ENCODE peak calls at places on chromosome 14, in seven cellular contexts. A is psoas muscle; O is CD4-positive, alpha-beta T cell; E is BJ; J is CD8-positive, alpha-beta memory T cell; B is PC-9; W is astrocyte. I is an unnamed sample.

GRCh38 chr14:77314043-77314442 is 6.6 kb downstream of the POMT2 start:
- DNase-seq in B (no peak), J (no peak), W (peak; percentile 43), E (peak; percentile 97), O (no peak), A (no peak), I (no peak)

GRCh38 chr14:51552275-51552674 is 99.4 kb upstream of the FRMD6 start:
- DNase-seq in W (no peak), J (no peak), E (no peak), A (no peak), B (no peak), O (no peak), I (no peak)

GRCh38 chr14:44639986-44640385 is 132.9 kb upstream of the FSCB start:
- DNase-seq in E (no peak), B (no peak), W (no peak), A (no peak), O (no peak), J (no peak), I (no peak)

GRCh38 chr14:104703269-104703668 is 13.9 kb downstream of the INF2 start:
- DNase-seq in O (no peak), J (no peak), B (no peak), A (no peak), W (no peak), E (no peak), I (no peak)

GRCh38 chr14:58430156-58430555 is 2.6 kb downstream of the KIAA0586 start:
- DNase-seq in J (no peak), B (no peak), W (peak; percentile 63), O (no peak), E (peak; percentile 0), A (no peak), I (no peak)

GRCh38 chr14:100860556-100861187 is 34.8 kb downstream of the MEG3 start:
- DNase-seq in E (no peak), J (no peak), A (peak; percentile 34), W (no peak), B (no peak), O (no peak), I (no peak)

GRCh38 chr14:35365130-35366047 is 39.2 kb downstream of the NFKBIA start:
- DNase-seq in W (peak; percentile 89), B (peak; percentile 56), A (peak; percentile 75), E (peak; percentile 61), O (peak; percentile 18), J (no peak), I (peak; percentile 64)

GRCh38 chr14:101246894-101247853 is 314.1 kb upstream of the DIO3 start:
- DNase-seq in W (no peak), B (no peak), O (no peak), A (peak; percentile 26), E (no peak), J (no peak), I (no peak)

GRCh38 chr14:35459779-35460178 is 55.2 kb upstream of the NFKBIA start:
- DNase-seq in O (no peak), E (no peak), W (no peak), J (no peak), B (no peak), A (no peak), I (no peak)

GRCh38 chr14:85576848-85577541 is 47.1 kb downstream of the FLRT2 start:
- DNase-seq in W (peak; percentile 30), E (no peak), B (no peak), J (no peak), A (no peak), O (no peak), I (no peak)

GRCh38 chr14:69657961-69658360 is 46.6 kb downstream of the SUSD6 start:
- DNase-seq in E (no peak), O (no peak), W (peak; percentile 75), B (peak; percentile 84), J (no peak), A (no peak), I (no peak)

GRCh38 chr14:72646861-72647528 is 246.9 kb downstream of the DPF3 start:
- DNase-seq in B (no peak), E (no peak), O (no peak), A (no peak), W (peak; percentile 90), J (no peak), I (no peak)

GRCh38 chr14:103057372-103058208 is at the start of gene CDC42BPB:
- DNase-seq in W (peak; percentile 80), B (peak; percentile 100), J (peak; percentile 47), O (peak; percentile 40), A (peak; percentile 95), E (peak; percentile 54), I (peak; percentile 73)

GRCh38 chr14:54090274-54090673 is 133.6 kb upstream of the BMP4 start:
- DNase-seq in W (no peak), E (no peak), J (no peak), A (no peak), O (no peak), B (no peak), I (no peak)

GRCh38 chr14:93906341-93907329 is 20.5 kb upstream of the FAM181A start:
- DNase-seq in W (no peak), B (peak; percentile 2), E (no peak), O (peak; percentile 13), A (no peak), J (peak; percentile 21), I (peak; percentile 40)

GRCh38 chr14:51653096-51653814 is 1.5 kb downstream of the FRMD6 start:
- DNase-seq in O (no peak), E (peak; percentile 46), W (peak; percentile 82), A (no peak), J (no peak), B (peak; percentile 7), I (no peak)

GRCh38 chr14:103057028-103057371 is 349 bp downstream of the CDC42BPB start:
- DNase-seq in E (no peak), O (no peak), J (no peak), A (peak; percentile 67), B (no peak), W (no peak), I (no peak)

GRCh38 chr14:30988509-30988908 is 36.9 kb upstream of the AP4S1 start:
- DNase-seq in O (no peak), A (no peak), B (no peak), E (no peak), W (peak; percentile 54), J (no peak), I (no peak)

GRCh38 chr14:96940009-96940408 is 142.8 kb downstream of the VRK1 start:
- DNase-seq in O (no peak), E (no peak), W (no peak), J (no peak), B (peak; percentile 1), A (no peak), I (no peak)

GRCh38 chr14:50173891-50174290 is 57.5 kb downstream of the SOS2 start:
- DNase-seq in J (no peak), B (no peak), E (no peak), O (no peak), W (peak; percentile 36), A (no peak), I (no peak)

GRCh38 chr14:35353409-35354172 is 51.0 kb downstream of the NFKBIA start:
- DNase-seq in E (no peak), B (no peak), O (no peak), W (no peak), J (no peak), A (peak; percentile 8), I (no peak)

GRCh38 chr14:62943202-62943601 is 102.1 kb downstream of the KCNH5 start:
- DNase-seq in B (no peak), O (no peak), E (no peak), A (no peak), W (peak; percentile 26), J (no peak), I (no peak)

GRCh38 chr14:69506241-69506595 is 21.7 kb downstream of the PLEKHD1 start:
- DNase-seq in A (no peak), W (no peak), B (no peak), E (no peak), J (no peak), O (no peak), I (no peak)

GRCh38 chr14:44029933-44030332 is 477.1 kb downstream of the FSCB start:
- DNase-seq in B (no peak), W (no peak), A (no peak), E (no peak), O (no peak), J (no peak), I (no peak)

GRCh38 chr14:73783107-73783727 is 68.4 kb upstream of the PTGR2 start:
- DNase-seq in B (no peak), E (no peak), O (no peak), J (no peak), A (no peak), W (no peak), I (no peak)

GRCh38 chr14:75342762-75343599 is 64.4 kb downstream of the FOS start:
- DNase-seq in J (no peak), A (no peak), E (no peak), B (no peak), W (no peak), O (no peak), I (no peak)
- H3K27me3 ChIP-seq in J (no peaks in the 10 kb centered on the region), A (no peaks in the 10 kb centered on the region), E (peaks cover 7% of the 10 kb centered on the region), B (no peaks in the 10 kb centered on the region), W (no peaks in the 10 kb centered on the region), O (no peaks in the 10 kb centered on the region), I (no peaks in the 10 kb centered on the region)

DNA sequence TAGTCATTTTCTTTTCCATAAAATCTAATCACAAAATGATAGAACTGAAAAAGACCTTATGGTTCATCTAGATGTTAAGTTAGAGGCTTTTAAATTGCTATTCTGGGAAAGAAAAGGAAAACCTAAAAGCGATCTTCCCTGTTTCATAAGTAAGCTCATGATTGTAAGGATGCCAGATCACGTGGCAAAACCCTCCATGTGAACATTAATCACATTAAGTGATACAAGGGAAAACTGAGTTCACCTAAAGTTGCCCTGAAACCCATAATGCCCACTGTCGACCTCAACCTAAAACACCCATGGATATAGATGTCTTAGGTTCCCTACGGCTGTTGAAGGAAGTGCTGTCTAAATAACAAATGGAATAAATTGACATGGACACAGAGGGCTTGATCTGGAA is 3.0 kb upstream of the STXBP6 start:
- DNase-seq in W (no peak), B (no peak), A (no peak), J (no peak), O (no peak), E (no peak), I (no peak)
- H3K27me3 ChIP-seq in W (peaks cover 13% of the 10 kb centered on the region), B (peaks cover 30% of the 10 kb centered on the region), A (no peaks in the 10 kb centered on the region), J (peaks cover 5% of the 10 kb centered on the region), O (peaks cover 49% of the 10 kb centered on the region), E (no peaks in the 10 kb centered on the region), I (no peaks in the 10 kb centered on the region)

DNA sequence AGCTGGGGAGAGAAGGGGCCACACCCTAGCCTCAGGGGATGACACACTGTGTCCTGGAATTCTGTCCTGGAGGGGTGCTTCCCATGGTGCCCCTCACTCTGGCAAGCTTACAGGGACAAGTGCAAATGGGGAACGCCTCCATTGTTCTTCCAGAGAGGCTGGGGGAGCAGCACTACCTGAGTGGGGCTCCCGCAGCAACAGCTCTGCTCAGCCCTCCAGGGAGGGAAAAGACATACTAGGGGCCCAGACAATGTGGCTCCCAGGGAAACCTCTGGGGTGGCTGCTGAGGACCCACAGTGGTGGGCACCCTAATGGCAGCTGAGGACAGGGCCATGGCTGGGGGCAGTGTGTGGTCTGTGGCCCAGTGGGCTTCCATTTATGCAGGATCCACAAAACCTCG is 69.4 kb downstream of the PLEKHG3 start:
- DNase-seq in B (no peak), W (no peak), J (no peak), A (no peak), O (no peak), E (no peak), I (no peak)
- H3K27me3 ChIP-seq in B (no peaks in the 10 kb centered on the region), W (no peaks in the 10 kb centered on the region), J (no peaks in the 10 kb centered on the region), A (no peaks in the 10 kb centered on the region), O (no peaks in the 10 kb centered on the region), E (peaks cover 5% of the 10 kb centered on the region), I (no peaks in the 10 kb centered on the region)

DNA sequence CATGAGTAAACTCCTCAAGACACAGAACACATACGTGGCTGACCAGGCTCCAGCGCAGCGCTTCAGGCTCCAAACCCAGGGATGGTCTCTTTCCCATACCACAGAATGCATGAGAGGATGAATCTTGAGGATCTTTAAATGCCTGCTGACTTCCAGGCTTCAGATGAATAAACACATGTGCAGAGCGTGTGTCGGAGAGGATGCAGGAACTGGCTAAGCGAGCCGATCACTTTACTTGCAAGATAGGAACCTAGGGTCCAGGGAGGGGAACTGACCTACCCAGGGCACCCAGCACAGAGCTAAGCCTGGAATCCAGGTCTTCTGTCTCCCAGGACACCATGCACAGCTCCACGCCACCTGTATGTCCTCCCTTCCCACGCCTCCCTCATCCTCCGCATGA is 209.8 kb downstream of the BCL11B start:
- DNase-seq in W (no peak), J (no peak), O (no peak), B (no peak), A (no peak), E (no peak), I (no peak)
- H3K27me3 ChIP-seq in W (no peaks in the 10 kb centered on the region), J (no peaks in the 10 kb centered on the region), O (no peaks in the 10 kb centered on the region), B (peaks cover 26% of the 10 kb centered on the region), A (no peaks in the 10 kb centered on the region), E (no peaks in the 10 kb centered on the region), I (no peaks in the 10 kb centered on the region)